ENCODE peak calls at places on chromosome 11, in four cellular contexts. H is IMR-90, Q is neural progenitor cell, U is A549. W is an unnamed sample.
A peak's percentile ranks its signal among the peaks of the same experiment; 100 is the strongest.

GRCh38 chr11:111797145-111797581 is 31.0 kb upstream of the PPP2R1B start:
- DNase-seq in U (no peak), Q (no peak), H (peak; percentile 53), W (peak; percentile 24)

GRCh38 chr11:86070435-86071056 is 1.7 kb upstream of the PICALM start:
- DNase-seq in Q (no peak), U (no peak), H (no peak), W (no peak)

GRCh38 chr11:31366795-31367194 is 2.7 kb downstream of the DCDC1 start:
- DNase-seq in H (no peak), U (no peak), Q (no peak), W (no peak)

GRCh38 chr11:28447226-28447625 is 339.0 kb downstream of the METTL15 start:
- DNase-seq in H (peak; percentile 61), Q (no peak), U (no peak), W (peak; percentile 63)

GRCh38 chr11:66289548-66290331 is 797 bp upstream of the YIF1A start:
- DNase-seq in U (peak; percentile 60), H (no peak), Q (peak; percentile 92), W (no peak)

GRCh38 chr11:71236836-71237475 is 15.4 kb downstream of the SHANK2 start:
- DNase-seq in H (no peak), Q (no peak), U (no peak), W (no peak)

GRCh38 chr11:79080506-79080905 is 360.3 kb downstream of the TENM4 start:
- DNase-seq in Q (no peak), U (no peak), H (peak; percentile 22), W (no peak)

GRCh38 chr11:62621027-62621566 is 689 bp downstream of the B3GAT3 start:
- DNase-seq in U (no peak), Q (no peak), H (no peak), W (no peak)

GRCh38 chr11:76041208-76041607 is 165.1 kb downstream of the WNT11 start:
- DNase-seq in H (no peak), Q (no peak), U (no peak), W (no peak)

GRCh38 chr11:86742436-86742805 is 57.9 kb upstream of the PRSS23 start:
- DNase-seq in U (no peak), H (no peak), Q (no peak), W (no peak)

GRCh38 chr11:127628463-127628785 is 627.9 kb upstream of the KIRREL3 start:
- DNase-seq in Q (no peak), U (no peak), H (no peak), W (no peak)

GRCh38 chr11:46337626-46338345 is 9.5 kb upstream of the DGKZ start:
- DNase-seq in U (no peak), H (no peak), Q (no peak), W (no peak)

GRCh38 chr11:31387379-31387778 is 17.7 kb downstream of the DNAJC24 start:
- DNase-seq in U (no peak), Q (no peak), H (peak; percentile 16), W (peak; percentile 2)

DNA sequence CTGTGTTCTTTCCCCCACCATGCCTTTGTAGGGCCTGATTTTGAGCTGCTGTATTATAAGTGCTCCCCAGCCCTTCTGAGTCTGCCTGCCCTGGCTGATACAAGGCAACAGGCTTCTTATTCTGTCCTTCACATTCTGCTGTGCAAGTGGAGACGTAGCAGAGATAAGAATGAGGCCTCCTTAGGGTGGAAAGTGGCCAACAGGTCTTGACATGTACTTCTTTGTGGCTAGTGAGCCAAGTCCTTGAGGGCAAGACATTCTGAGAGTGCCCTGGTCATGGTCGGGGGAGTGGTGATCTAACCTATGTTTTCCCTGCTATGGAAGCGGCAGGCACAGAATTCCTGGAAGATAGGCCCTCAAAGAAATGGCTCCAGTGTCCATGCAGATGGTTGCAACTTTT is 235.7 kb upstream of the CADM1 start:
- DNase-seq in H (no peak), U (no peak), Q (no peak), W (no peak)
- H3K4me2 ChIP-seq in H (no peak overlapping the region), U (no peak overlapping the region), Q (no peak overlapping the region), W (no peak overlapping the region)

DNA sequence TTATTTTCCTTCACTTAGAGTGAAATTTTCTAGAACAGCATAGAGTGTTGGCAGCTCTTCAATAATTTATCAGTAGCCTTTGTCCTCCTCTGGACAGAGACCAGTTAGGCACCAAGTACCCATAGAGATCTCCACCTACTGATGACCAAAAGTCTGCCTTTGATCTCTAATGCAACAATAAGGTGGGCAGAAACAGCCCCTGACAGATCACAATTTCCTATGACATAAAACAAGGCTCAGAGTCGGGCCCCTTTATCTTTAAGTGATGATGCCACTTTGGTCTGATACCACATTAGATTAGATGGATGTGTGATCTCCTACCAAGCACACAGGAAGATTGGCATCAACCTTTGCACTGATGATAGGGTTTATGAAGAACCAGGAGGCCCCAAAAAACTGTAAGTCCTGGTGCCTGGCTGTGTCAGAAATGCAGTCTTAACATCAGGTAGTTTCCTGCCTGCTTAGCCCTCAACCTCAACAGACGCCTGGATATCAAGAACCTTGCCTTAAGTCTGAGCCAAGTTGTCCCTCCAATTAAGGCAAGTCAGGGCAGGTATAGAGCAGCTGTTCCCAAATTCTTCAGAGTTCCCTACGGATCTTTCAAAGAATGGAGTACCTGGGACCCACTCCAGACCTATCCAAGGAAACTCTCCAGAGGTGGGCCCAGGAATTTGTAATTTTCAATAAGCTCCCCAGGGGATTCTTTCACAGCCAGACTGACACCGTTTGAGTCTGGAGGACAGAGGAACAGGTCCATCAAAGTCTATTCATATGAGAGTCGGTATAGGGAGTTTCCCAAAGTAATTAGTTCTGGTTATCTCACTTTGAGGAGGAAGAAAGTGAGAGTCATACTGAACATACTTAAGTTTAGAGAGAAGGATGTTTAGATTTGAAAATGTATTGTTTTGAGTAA is 30.6 kb upstream of the TMPRSS4 start:
- DNase-seq in U (no peak), Q (no peak), H (no peak), W (no peak)
- H3K4me1 ChIP-seq in U (peaks cover 4% of the 10 kb centered on the region), Q (no peaks in the 10 kb centered on the region), H (no peaks in the 10 kb centered on the region), W (no peaks in the 10 kb centered on the region)

DNA sequence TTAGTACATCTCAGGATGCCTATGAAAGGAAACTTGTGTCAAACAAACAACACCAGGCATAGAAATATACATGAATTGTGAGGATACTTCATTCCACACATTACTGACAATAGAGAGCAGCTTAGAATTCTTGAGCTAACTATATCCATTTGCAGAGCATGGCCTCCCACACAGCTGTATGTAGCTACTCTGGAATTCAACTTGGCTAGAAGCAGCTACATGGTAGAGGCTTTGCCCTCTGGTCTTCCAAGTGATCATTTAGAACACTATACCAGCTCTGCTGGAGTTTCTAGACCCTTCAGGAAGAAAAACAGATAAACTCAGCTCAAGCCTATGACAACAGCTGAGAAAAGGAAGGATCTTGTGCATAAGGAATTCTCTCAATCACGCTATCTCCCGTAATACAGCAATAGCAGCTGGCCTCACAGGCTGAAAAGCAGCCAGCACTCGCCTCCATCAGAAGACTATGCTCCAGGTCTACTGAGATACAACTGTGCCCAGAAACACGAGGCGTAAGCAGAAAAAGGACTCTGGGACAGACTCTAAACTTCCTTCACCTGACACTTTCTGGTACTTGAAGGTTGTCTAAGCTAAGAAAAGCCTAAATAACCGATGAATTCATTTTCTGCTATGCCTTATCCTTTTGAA is 50.6 kb upstream of the APOA1 start:
- DNase-seq in Q (no peak), H (peak; percentile 71), U (no peak), W (peak; percentile 67)
- H3K4me2 ChIP-seq in Q (no peak overlapping the region), H (no peak overlapping the region), U (no peak overlapping the region), W (peak overlapping the region; percentile 4)

GRCh38 chr11:7694953-7695271 is 11.4 kb downstream of the OVCH2 start:
- DNase-seq in U (no peak), Q (no peak), H (no peak), W (no peak)
- H3K4me1 ChIP-seq in U (no peaks in the 10 kb centered on the region), Q (no peaks in the 10 kb centered on the region), H (peaks cover 2% of the 10 kb centered on the region), W (no peaks in the 10 kb centered on the region)

GRCh38 chr11:67501854-67502253 is 3.3 kb downstream of the PITPNM1 start:
- DNase-seq in Q (no peak), H (no peak), U (no peak), W (no peak)

GRCh38 chr11:67502328-67502979 is 2.7 kb downstream of the PITPNM1 start:
- DNase-seq in H (no peak), U (no peak), Q (no peak), W (no peak)

GRCh38 chr11:67503119-67504022 is 1.8 kb downstream of the PITPNM1 start:
- DNase-seq in H (no peak), Q (peak; percentile 62), U (no peak), W (no peak)

GRCh38 chr11:67499808-67500793 is 5.1 kb downstream of the PITPNM1 start:
- DNase-seq in H (no peak), Q (no peak), U (no peak), W (no peak)

DNA sequence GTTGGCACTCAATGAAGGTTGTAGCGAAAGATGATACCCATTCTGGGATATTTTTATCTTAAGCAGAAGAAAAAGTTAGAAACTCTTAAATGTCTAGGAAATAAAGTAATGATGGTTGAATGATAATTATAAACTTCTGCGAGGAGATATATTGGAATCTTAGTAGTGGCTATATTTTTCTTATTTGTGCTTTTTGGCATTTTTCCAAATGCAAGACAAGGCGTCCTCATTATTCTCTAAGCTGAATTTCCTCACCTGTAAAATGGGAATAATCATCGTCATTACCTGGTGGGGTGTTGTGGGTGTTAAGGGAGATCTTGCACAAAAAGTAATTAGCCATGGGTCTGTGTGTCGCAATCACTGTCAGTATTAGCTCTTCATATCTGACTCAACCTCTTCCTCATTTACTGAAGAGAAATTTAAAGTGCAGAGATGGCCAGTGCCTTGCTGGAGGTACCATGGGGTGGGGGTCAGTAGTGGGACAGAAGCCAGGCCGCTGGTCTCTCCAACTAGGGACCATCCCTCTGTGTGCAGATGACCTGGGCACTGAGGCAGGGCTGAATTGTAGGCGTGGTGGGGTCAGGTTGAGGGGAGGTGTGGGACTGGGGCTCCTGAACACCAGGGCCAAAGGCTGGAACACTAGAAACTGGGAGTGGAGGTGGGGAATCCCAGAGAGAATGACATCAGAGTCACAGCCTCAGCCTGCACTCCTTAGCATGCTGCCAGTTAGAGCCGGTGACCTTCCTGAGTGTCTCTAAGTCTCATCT is 4.2 kb downstream of the PITPNM1 start:
- DNase-seq in Q (no peak), H (no peak), U (no peak), W (no peak)
- H3K4me2 ChIP-seq in Q (no peak overlapping the region), H (no peak overlapping the region), U (no peak overlapping the region), W (no peak overlapping the region)

GRCh38 chr11:64128255-64129006 is 37.5 kb downstream of the MACROD1 start:
- DNase-seq in H (no peak), Q (no peak), U (no peak), W (no peak)

GRCh38 chr11:64126796-64127195 is 39.1 kb downstream of the MACROD1 start:
- DNase-seq in Q (no peak), H (no peak), U (no peak), W (no peak)

GRCh38 chr11:64125676-64126075 is 40.2 kb downstream of the MACROD1 start:
- DNase-seq in H (no peak), U (no peak), Q (no peak), W (no peak)

GRCh38 chr11:64129403-64129802 is 36.5 kb downstream of the MACROD1 start:
- DNase-seq in Q (no peak), U (no peak), H (no peak), W (no peak)

DNA sequence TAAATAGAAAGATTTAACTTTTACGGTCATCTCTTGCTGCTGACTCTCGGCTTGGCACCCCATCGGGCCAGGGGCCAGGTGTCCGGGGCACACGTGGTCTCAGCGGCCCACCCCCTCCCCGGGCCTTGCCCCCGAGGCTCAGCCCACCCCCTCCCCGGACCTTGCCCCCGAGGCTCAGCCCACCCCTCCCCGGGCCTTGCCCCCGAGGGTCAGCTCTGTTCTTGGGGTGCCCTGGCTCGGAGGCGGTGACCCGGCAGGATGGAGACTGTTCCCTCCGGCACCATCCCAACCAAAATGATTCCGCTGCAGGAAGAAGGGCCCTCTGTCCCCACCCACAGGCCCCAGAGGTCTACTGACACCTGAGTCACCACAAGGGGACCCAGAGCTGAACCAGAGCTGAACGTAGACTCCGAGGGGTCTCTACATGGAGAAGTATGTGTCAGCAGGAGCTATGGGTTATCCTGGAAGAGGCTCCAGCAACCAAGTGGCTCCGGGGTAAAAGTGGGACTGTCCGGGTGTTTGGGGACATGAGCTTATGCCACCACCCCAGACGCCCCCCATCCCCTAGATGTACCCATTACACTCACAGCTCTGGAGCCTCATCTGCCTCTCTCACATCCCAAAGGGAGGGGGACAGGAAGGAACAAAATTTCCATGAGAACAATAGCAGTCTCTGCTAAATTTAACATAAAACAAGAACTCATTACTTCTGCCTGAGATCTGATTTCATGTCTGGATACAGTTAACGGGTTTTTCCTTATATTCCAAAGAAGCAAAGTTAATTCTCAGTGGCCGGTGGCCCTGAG is 38.4 kb downstream of the MACROD1 start:
- DNase-seq in U (no peak), H (no peak), Q (no peak), W (no peak)
- H3K4me1 ChIP-seq in U (peaks cover 5% of the 10 kb centered on the region), H (peaks cover 10% of the 10 kb centered on the region), Q (peaks cover 21% of the 10 kb centered on the region), W (peaks cover 8% of the 10 kb centered on the region)